ENCODE peak calls at places on chromosomes 7 and 10, in ten cellular contexts. R is body of pancreas, N is kidney, A is Panc1, C is HFF-Myc, Y is IMR-90, F is tibial nerve, J is fibroblast of pulmonary artery, S is skeletal muscle cell, Q is mesendoderm. E is an unnamed sample.

GRCh38 chr7:142300689-142301088 is 42.8 kb upstream of the PRSS58 start:
- DNase-seq in C (no peak), F (no peak), A (no peak), Y (no peak), S (no peak), Q (peak), J (no peak), R (no peak), N (no peak), E (peak)

GRCh38 chr10:101683226-101683625 is 11.7 kb downstream of the FBXW4 start:
- DNase-seq in Q (peak), J (no peak), N (no peak), R (no peak), C (no peak), A (no peak), F (no peak), S (no peak), Y (peak), E (no peak)

GRCh38 chr7:79308176-79308575 is 145.3 kb downstream of the MAGI2 start:
- DNase-seq in Q (no peak), S (no peak), N (no peak), F (peak), Y (no peak), R (no peak), J (peak), C (no peak), A (no peak), E (no peak)

GRCh38 chr7:75740846-75741497 is 2.2 kb upstream of the HIP1 start:
- DNase-seq in R (peak), J (peak), A (no peak), S (no peak), Y (no peak), F (peak), C (no peak), N (no peak), Q (peak), E (no peak)

GRCh38 chr10:76558996-76559888 is 1078.4 kb downstream of the KCNMA1 start:
- DNase-seq in J (peak), Q (no peak), S (no peak), Y (peak), C (peak), R (peak), A (no peak), N (no peak), F (no peak), E (no peak)

GRCh38 chr7:136931169-136931867 is 62.9 kb downstream of the CHRM2 start:
- DNase-seq in A (no peak), R (no peak), N (no peak), C (no peak), Q (peak), S (no peak), F (no peak), J (no peak), Y (no peak), E (no peak)

GRCh38 chr7:1403844-1404404 is 55.3 kb downstream of the MICALL2 start:
- DNase-seq in R (no peak), A (no peak), Y (peak), F (no peak), J (peak), N (peak), C (no peak), S (no peak), Q (peak), E (peak)

GRCh38 chr10:79104264-79104954 is 35.6 kb downstream of the ZMIZ1 start:
- DNase-seq in Q (no peak), A (no peak), F (peak), Y (peak), C (no peak), J (peak), R (peak), N (peak), S (no peak), E (no peak)

DNA sequence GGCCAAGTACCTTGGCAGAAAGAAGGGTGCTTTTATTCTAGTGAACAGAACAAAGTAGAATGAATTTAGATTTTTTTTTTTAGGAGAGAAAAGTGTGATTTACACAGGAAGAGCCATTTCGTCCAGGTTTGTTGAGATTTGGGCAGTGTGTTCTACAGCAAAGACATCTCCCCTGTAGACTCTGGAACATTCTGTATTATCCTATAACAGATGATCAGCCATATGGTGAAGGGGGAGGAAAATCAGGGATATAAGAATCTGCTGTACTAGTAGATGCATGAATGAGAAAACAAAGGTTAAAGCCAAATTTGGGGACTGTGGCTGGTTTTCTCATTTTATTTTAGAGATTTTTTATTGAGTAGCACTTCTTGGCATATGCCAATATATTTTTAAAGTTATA is 453.7 kb upstream of the LRRTM3 start:
- DNase-seq in C (no peak), F (no peak), Y (no peak), J (no peak), Q (no peak), N (no peak), R (no peak), A (no peak), S (no peak), E (no peak)
- H3K4me3 ChIP-seq in C (no peak), F (no peak), Y (no peak), J (no peak), Q (no peak), N (no peak), R (no peak), A (no peak), S (no peak), E (no peak)

GRCh38 chr7:133836666-133837065 is 290.5 kb upstream of the LRGUK start:
- DNase-seq in S (no peak), Q (no peak), J (no peak), A (no peak), N (no peak), F (no peak), Y (no peak), R (no peak), C (no peak), E (no peak)

GRCh38 chr7:133845005-133845404 is 282.1 kb upstream of the LRGUK start:
- DNase-seq in S (no peak), N (no peak), C (no peak), Q (no peak), A (no peak), Y (no peak), R (no peak), J (no peak), F (no peak), E (no peak)

GRCh38 chr7:133843341-133843740 is 283.8 kb upstream of the LRGUK start:
- DNase-seq in J (no peak), S (no peak), N (no peak), Q (no peak), F (no peak), Y (no peak), A (no peak), R (no peak), C (no peak), E (no peak)

GRCh38 chr7:133837248-133837647 is 289.9 kb upstream of the LRGUK start:
- DNase-seq in C (no peak), Q (no peak), Y (no peak), J (no peak), N (no peak), R (no peak), A (no peak), F (no peak), S (no peak), E (no peak)

GRCh38 chr7:133839129-133839528 is 288.0 kb upstream of the LRGUK start:
- DNase-seq in F (no peak), A (no peak), S (no peak), C (no peak), J (no peak), R (no peak), Q (no peak), N (no peak), Y (no peak), E (no peak)
- H3K4me3 ChIP-seq in F (no peak), A (no peak), S (no peak), C (no peak), J (no peak), R (no peak), Q (no peak), N (no peak), Y (no peak), E (no peak)

GRCh38 chr10:66799474-66799873 is 126.4 kb upstream of the LRRTM3 start:
- DNase-seq in Q (no peak), Y (no peak), R (no peak), A (no peak), J (no peak), N (no peak), F (no peak), C (no peak), S (no peak), E (no peak)
- H3K4me3 ChIP-seq in Q (no peak), Y (no peak), R (no peak), A (peak), J (peak), N (no peak), F (no peak), C (no peak), S (no peak), E (no peak)

GRCh38 chr7:47393406-47393805 is 188.5 kb downstream of the TNS3 start:
- DNase-seq in J (no peak), F (no peak), N (no peak), S (no peak), R (no peak), Q (no peak), A (no peak), C (no peak), Y (no peak), E (no peak)

GRCh38 chr7:47389923-47390630 is 191.8 kb downstream of the TNS3 start:
- DNase-seq in F (no peak), N (no peak), S (no peak), J (no peak), Y (no peak), R (no peak), Q (no peak), C (no peak), A (no peak), E (no peak)

GRCh38 chr7:47390914-47391313 is 191.0 kb downstream of the TNS3 start:
- DNase-seq in R (no peak), Y (no peak), A (no peak), C (no peak), S (no peak), Q (no peak), N (no peak), F (no peak), J (no peak), E (no peak)

GRCh38 chr7:47392241-47392759 is 189.6 kb downstream of the TNS3 start:
- DNase-seq in J (peak), N (peak), F (peak), C (no peak), Q (no peak), A (no peak), S (peak), Y (peak), R (peak), E (no peak)

GRCh38 chr7:47391726-47392125 is 190.2 kb downstream of the TNS3 start:
- DNase-seq in A (no peak), S (no peak), C (no peak), Q (no peak), F (no peak), N (no peak), R (no peak), Y (no peak), J (no peak), E (no peak)
- H3K4me3 ChIP-seq in A (no peak), S (no peak), C (no peak), Q (no peak), F (no peak), N (no peak), R (no peak), Y (no peak), J (no peak), E (no peak)

GRCh38 chr10:50512214-50512595 is 111.6 kb downstream of the SGMS1 start:
- DNase-seq in Y (peak), F (no peak), Q (no peak), A (no peak), R (no peak), J (peak), N (no peak), S (no peak), C (no peak), E (no peak)

GRCh38 chr10:50510517-50511473 is 113.0 kb downstream of the SGMS1 start:
- DNase-seq in J (no peak), N (no peak), S (no peak), A (no peak), Q (no peak), C (no peak), Y (no peak), F (no peak), R (no peak), E (no peak)

GRCh38 chr10:50511512-50512213 is 112.1 kb downstream of the SGMS1 start:
- DNase-seq in N (no peak), Y (peak), F (no peak), R (no peak), A (no peak), C (no peak), S (no peak), J (peak), Q (no peak), E (no peak)

GRCh38 chr10:50513956-50514355 is 109.8 kb downstream of the SGMS1 start:
- DNase-seq in F (no peak), Q (no peak), N (no peak), A (no peak), R (no peak), S (no peak), J (no peak), Y (no peak), C (no peak), E (no peak)

GRCh38 chr10:50512743-50513416 is 110.9 kb downstream of the SGMS1 start:
- DNase-seq in A (no peak), Q (no peak), C (no peak), R (no peak), J (no peak), N (no peak), S (no peak), F (no peak), Y (no peak), E (no peak)
- H3K4me3 ChIP-seq in A (no peak), Q (no peak), C (no peak), R (no peak), J (no peak), N (no peak), S (no peak), F (no peak), Y (no peak), E (no peak)

GRCh38 chr10:127908106-127908957 is 1.4 kb downstream of the PTPRE start:
- DNase-seq in S (no peak), Y (peak), A (no peak), N (no peak), J (peak), F (no peak), R (no peak), Q (no peak), C (peak), E (peak)
- H3K4me3 ChIP-seq in S (no peak), Y (no peak), A (no peak), N (peak), J (peak), F (peak), R (no peak), Q (no peak), C (peak), E (no peak)

GRCh38 chr7:55060085-55060484 is 41.3 kb downstream of the EGFR start:
- DNase-seq in C (no peak), F (no peak), J (no peak), A (no peak), R (no peak), Y (no peak), Q (no peak), S (no peak), N (no peak), E (no peak)
- H3K4me3 ChIP-seq in C (no peak), F (no peak), J (no peak), A (no peak), R (no peak), Y (no peak), Q (no peak), S (no peak), N (no peak), E (no peak)

DNA sequence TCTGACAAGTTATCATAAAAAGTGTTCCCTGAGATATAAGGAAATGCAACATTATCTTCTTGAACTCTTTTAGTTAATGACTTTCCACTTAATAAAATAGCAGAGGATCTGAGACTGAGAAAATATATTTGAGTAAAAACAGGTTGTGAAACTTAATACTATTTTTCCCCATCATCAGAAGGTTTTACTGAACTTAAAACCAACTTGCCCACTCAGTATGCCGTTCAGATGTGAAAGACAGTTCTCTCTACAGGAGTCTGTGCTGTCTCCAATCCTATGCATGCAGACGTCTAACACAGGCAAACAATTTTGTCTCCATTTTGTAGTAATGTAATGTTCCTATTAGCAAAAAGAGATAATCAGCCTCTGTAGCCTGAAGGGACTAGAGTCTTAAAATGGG is 38.2 kb upstream of the CYP2C18 start:
- DNase-seq in F (no peak), R (no peak), N (no peak), Q (no peak), A (no peak), J (no peak), Y (no peak), S (no peak), C (no peak), E (no peak)
- H3K4me3 ChIP-seq in F (no peak), R (no peak), N (no peak), Q (no peak), A (no peak), J (no peak), Y (no peak), S (no peak), C (no peak), E (no peak)

DNA sequence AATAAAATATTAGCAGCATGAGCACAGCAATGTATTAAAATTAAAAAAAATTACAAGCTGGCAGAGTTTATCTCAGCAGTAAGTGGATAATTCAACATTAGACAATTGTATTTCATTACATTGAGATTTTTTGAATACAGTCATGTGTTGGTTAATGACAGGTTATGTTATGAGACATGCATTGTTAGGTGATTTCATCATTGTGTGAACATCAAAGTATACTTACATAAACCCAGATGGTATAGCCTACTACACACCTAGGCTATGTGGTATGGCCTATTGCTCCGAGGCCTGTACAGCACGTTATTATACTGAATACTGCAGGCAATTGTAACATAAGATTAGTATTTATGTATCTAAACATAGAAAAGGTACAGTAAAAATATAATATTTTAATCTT is 29.7 kb downstream of the CCDC6 start:
- DNase-seq in S (no peak), A (no peak), Q (no peak), N (no peak), Y (peak), J (no peak), R (no peak), F (no peak), C (no peak), E (no peak)
- H3K4me3 ChIP-seq in S (no peak), A (no peak), Q (no peak), N (no peak), Y (no peak), J (no peak), R (no peak), F (no peak), C (no peak), E (no peak)